ENCODE peak calls at places on chromosomes 11 and 22, in nine cellular contexts. Q, C, N, Z, M, H, W, O and R are unnamed samples.

GRCh38 chr11:80529722-80530121 is 1088.9 kb upstream of the TENM4 start:
- DNase-seq in Q (no peak), C (no peak), N (no peak), Z (no peak), M (no peak), H (no peak), W (no peak), O (no peak), R (no peak)

GRCh38 chr11:111454561-111455192 is 57.5 kb downstream of the BTG4 start:
- DNase-seq in Q (peak), C (peak), N (no peak), Z (peak), M (peak), H (peak), W (peak), O (peak), R (peak)

GRCh38 chr11:64875369-64876225 is 2.8 kb downstream of the EHD1 start:
- DNase-seq in Q (no peak), C (no peak), N (no peak), Z (no peak), M (no peak), H (no peak), W (no peak), O (no peak), R (no peak)

GRCh38 chr11:36313750-36314500 is 17.8 kb downstream of the PRR5L start:
- DNase-seq in Q (no peak), C (no peak), N (no peak), Z (no peak), M (no peak), H (no peak), W (no peak), O (no peak), R (no peak)

GRCh38 chr22:29129644-29130201 is 56.9 kb downstream of the KREMEN1 start:
- DNase-seq in Q (no peak), C (peak), N (no peak), Z (no peak), M (peak), H (no peak), W (no peak), O (no peak), R (peak)

GRCh38 chr11:69439651-69440464 is 41.6 kb upstream of the LINC01488 start:
- DNase-seq in Q (no peak), C (no peak), N (no peak), Z (no peak), M (no peak), H (no peak), W (no peak), O (no peak), R (no peak)

GRCh38 chr11:25587496-25587895 is 744.4 kb upstream of the ANO3 start:
- DNase-seq in Q (no peak), C (no peak), N (no peak), Z (no peak), M (no peak), H (no peak), W (no peak), O (no peak), R (no peak)

GRCh38 chr11:3969613-3970012 is 114.1 kb downstream of the STIM1 start:
- DNase-seq in Q (no peak), C (no peak), N (no peak), Z (no peak), M (no peak), H (no peak), W (no peak), O (no peak), R (no peak)

GRCh38 chr11:77374108-77374507 is 72.6 kb upstream of the GDPD4 start:
- DNase-seq in Q (no peak), C (no peak), N (no peak), Z (no peak), M (no peak), H (no peak), W (no peak), O (no peak), R (no peak)

GRCh38 chr11:45252134-45252856 is 33.8 kb downstream of the SYT13 start:
- DNase-seq in Q (no peak), C (peak), N (no peak), Z (peak), M (peak), H (no peak), W (peak), O (peak), R (no peak)

GRCh38 chr22:49934891-49935557 is 16.6 kb downstream of the CRELD2 start:
- DNase-seq in Q (no peak), C (peak), N (peak), Z (peak), M (no peak), H (no peak), W (peak), O (no peak), R (no peak)

GRCh38 chr22:17964647-17965046 is 59.7 kb downstream of the MICAL3 start:
- DNase-seq in Q (no peak), C (no peak), N (no peak), Z (no peak), M (no peak), H (no peak), W (no peak), O (no peak), R (no peak)

GRCh38 chr11:78392854-78393253 is 24.8 kb downstream of the GAB2 start:
- DNase-seq in Q (no peak), C (no peak), N (no peak), Z (no peak), M (no peak), H (no peak), W (peak), O (no peak), R (no peak)

GRCh38 chr11:13465909-13466371 is 2.9 kb upstream of the BTBD10 start:
- DNase-seq in Q (peak), C (no peak), N (no peak), Z (no peak), M (peak), H (no peak), W (peak), O (peak), R (peak)

GRCh38 chr11:10900686-10901415 is 43.0 kb upstream of the ZBED5 start:
- DNase-seq in Q (no peak), C (no peak), N (no peak), Z (no peak), M (no peak), H (no peak), W (peak), O (peak), R (no peak)

GRCh38 chr11:34915136-34916013 is 804 bp downstream of the APIP start:
- DNase-seq in Q (no peak), C (no peak), N (no peak), Z (no peak), M (peak), H (no peak), W (peak), O (peak), R (no peak)

GRCh38 chr11:48122246-48122645 is 94.4 kb upstream of the OR4B1 start:
- DNase-seq in Q (no peak), C (no peak), N (peak), Z (no peak), M (no peak), H (no peak), W (no peak), O (no peak), R (no peak)

GRCh38 chr11:72241290-72241781 is 2.6 kb downstream of the PHOX2A start:
- DNase-seq in Q (no peak), C (no peak), N (no peak), Z (no peak), M (no peak), H (no peak), W (no peak), O (no peak), R (no peak)

GRCh38 chr11:9577551-9577950 is 4.1 kb downstream of the WEE1 start:
- DNase-seq in Q (no peak), C (no peak), N (no peak), Z (no peak), M (no peak), H (no peak), W (no peak), O (peak), R (no peak)

GRCh38 chr11:45148276-45148675 is 1.8 kb downstream of the PRDM11 start:
- DNase-seq in Q (no peak), C (peak), N (no peak), Z (no peak), M (no peak), H (no peak), W (no peak), O (no peak), R (no peak)

GRCh38 chr11:76684470-76684869 is 13.9 kb upstream of the LRRC32 start:
- DNase-seq in Q (no peak), C (no peak), N (no peak), Z (no peak), M (no peak), H (no peak), W (no peak), O (no peak), R (no peak)

GRCh38 chr22:49946612-49947295 is 13.8 kb upstream of the PIM3 start:
- DNase-seq in Q (no peak), C (no peak), N (no peak), Z (no peak), M (no peak), H (no peak), W (no peak), O (peak), R (no peak)

GRCh38 chr22:38257650-38258246 is 15.1 kb downstream of the TMEM184B start:
- DNase-seq in Q (no peak), C (no peak), N (no peak), Z (no peak), M (peak), H (no peak), W (no peak), O (no peak), R (no peak)

GRCh38 chr11:44032304-44033085 is 15.3 kb upstream of the ACCSL start:
- DNase-seq in Q (no peak), C (peak), N (peak), Z (no peak), M (no peak), H (no peak), W (no peak), O (peak), R (no peak)

GRCh38 chr11:3674189-3674588 is 3.0 kb upstream of the CHRNA10 start:
- DNase-seq in Q (peak), C (no peak), N (no peak), Z (no peak), M (no peak), H (no peak), W (peak), O (peak), R (no peak)

GRCh38 chr22:25488244-25489020 is 76.0 kb upstream of the GRK3 start:
- DNase-seq in Q (no peak), C (peak), N (no peak), Z (no peak), M (peak), H (peak), W (no peak), O (peak), R (peak)

GRCh38 chr11:46050065-46050464 is 71.2 kb downstream of the PHF21A start:
- DNase-seq in Q (peak), C (no peak), N (no peak), Z (no peak), M (no peak), H (peak), W (no peak), O (peak), R (no peak)

GRCh38 chr11:59787816-59788215 is 22.8 kb downstream of the MRPL16 start:
- DNase-seq in Q (peak), C (no peak), N (no peak), Z (no peak), M (no peak), H (no peak), W (no peak), O (peak), R (no peak)

GRCh38 chr11:72930011-72930410 is 115.8 kb downstream of the ATG16L2 start:
- DNase-seq in Q (no peak), C (no peak), N (no peak), Z (no peak), M (peak), H (no peak), W (no peak), O (peak), R (peak)

GRCh38 chr22:43213066-43213465 is 26.1 kb upstream of the TTLL12 start:
- DNase-seq in Q (no peak), C (no peak), N (no peak), Z (no peak), M (no peak), H (no peak), W (peak), O (no peak), R (no peak)

GRCh38 chr11:2522636-2523255 is 77.9 kb downstream of the KCNQ1 start:
- DNase-seq in Q (no peak), C (no peak), N (peak), Z (no peak), M (no peak), H (no peak), W (no peak), O (no peak), R (no peak)

GRCh38 chr11:110991621-110992355 is 253.7 kb upstream of the POU2AF2 start:
- DNase-seq in Q (no peak), C (no peak), N (peak), Z (no peak), M (no peak), H (no peak), W (no peak), O (no peak), R (no peak)

GRCh38 chr11:134864233-134864967 is 452.4 kb upstream of the B3GAT1 start:
- DNase-seq in Q (no peak), C (no peak), N (no peak), Z (no peak), M (no peak), H (no peak), W (no peak), O (no peak), R (no peak)

GRCh38 chr11:19232910-19233503 is 7.7 kb downstream of the E2F8 start:
- DNase-seq in Q (peak), C (no peak), N (peak), Z (no peak), M (no peak), H (peak), W (no peak), O (peak), R (no peak)

GRCh38 chr11:72591785-72592490 is 82.3 kb downstream of the PDE2A start:
- DNase-seq in Q (no peak), C (no peak), N (no peak), Z (no peak), M (peak), H (no peak), W (no peak), O (no peak), R (peak)